ENCODE peak calls at places on chromosomes 5 and 9, in seven cellular contexts. R, E, Y, B, V, J and M are unnamed samples. For H3K27me3, the result is how much of the 10 kb centered on the place peaks cover.

GRCh38 chr9:114315723-114316363 is 7.1 kb upstream of the ORM1 start:
- DNase-seq in V (no peak), R (no peak), Y (no peak), E (no peak), B (no peak), J (no peak), M (no peak)

GRCh38 chr5:37086466-37087178 is 162.6 kb downstream of the CPLANE1 start:
- DNase-seq in V (peak), R (no peak), B (peak), E (no peak), Y (no peak), J (no peak), M (no peak)

GRCh38 chr5:95449460-95449859 is 58.3 kb downstream of the FAM81B start:
- DNase-seq in Y (no peak), E (no peak), V (no peak), R (no peak), B (no peak), J (no peak), M (no peak)

GRCh38 chr5:59766394-59766793 is 127.1 kb downstream of the PDE4D start:
- DNase-seq in V (no peak), E (peak), R (no peak), B (no peak), J (no peak), Y (no peak), M (no peak)

GRCh38 chr5:39713224-39713911 is 288.6 kb upstream of the DAB2 start:
- DNase-seq in B (no peak), Y (no peak), J (no peak), V (no peak), R (no peak), E (no peak), M (no peak)

GRCh38 chr5:126988021-126988569 is 42.3 kb downstream of the MARCHF3 start:
- DNase-seq in J (no peak), V (no peak), B (no peak), R (peak), Y (peak), E (no peak), M (peak)

GRCh38 chr9:121399883-121400607 is 30.0 kb upstream of the STOM start:
- DNase-seq in Y (peak), J (no peak), B (no peak), V (peak), E (no peak), R (peak), M (no peak)

GRCh38 chr5:134554319-134555222 is 29.1 kb downstream of the JADE2 start:
- DNase-seq in B (no peak), V (no peak), Y (no peak), J (peak), R (peak), E (peak), M (no peak)

GRCh38 chr9:108671156-108671555 is 184.6 kb downstream of the ACTL7B start:
- DNase-seq in Y (no peak), V (no peak), R (no peak), B (peak), E (no peak), J (no peak), M (no peak)

GRCh38 chr9:124553738-124554137 is 46.5 kb upstream of the NR5A1 start:
- DNase-seq in R (no peak), E (no peak), B (no peak), V (no peak), J (no peak), Y (no peak), M (no peak)

GRCh38 chr9:119365291-119366027 is 3.8 kb downstream of the BRINP1 start:
- DNase-seq in V (no peak), Y (peak), B (peak), E (peak), J (no peak), R (no peak), M (peak)

GRCh38 chr9:71353723-71354122 is 232.3 kb upstream of the TRPM3 start:
- DNase-seq in Y (peak), E (no peak), J (no peak), V (no peak), R (no peak), B (no peak), M (no peak)

GRCh38 chr9:125591245-125591644 is 115.8 kb downstream of the MAPKAP1 start:
- DNase-seq in Y (no peak), J (no peak), E (no peak), R (no peak), V (no peak), B (no peak), M (no peak)

GRCh38 chr9:134056483-134057310 is 11.1 kb downstream of the BRD3 start:
- DNase-seq in J (no peak), Y (no peak), E (peak), B (peak), R (no peak), V (no peak), M (no peak)

DNA sequence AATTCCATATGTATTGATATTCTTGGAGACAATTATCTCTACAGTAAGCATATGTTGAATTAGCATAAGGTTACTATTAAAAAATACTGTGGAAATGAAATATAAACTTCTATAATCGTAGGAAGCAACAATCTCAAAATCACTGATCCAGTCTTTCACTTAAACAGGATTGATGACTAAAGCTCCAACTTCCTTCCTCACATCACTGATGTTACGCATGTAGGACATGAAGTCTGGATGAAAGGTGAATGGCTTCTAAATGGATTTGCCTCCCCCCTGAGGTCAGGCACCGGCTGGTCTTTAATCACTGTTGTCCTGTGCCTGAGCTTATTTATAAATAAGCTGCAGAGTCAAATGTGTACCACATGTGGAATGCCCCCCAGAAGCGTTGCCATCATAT is 157.1 kb upstream of the NFIB start:
- DNase-seq in R (no peak), J (no peak), E (no peak), B (no peak), Y (no peak), V (no peak), M (no peak)
- H3K27me3 ChIP-seq in R (under half), J (under half), E (under half), B (under half), Y (under half), V (under half), M (under half)

GRCh38 chr9:4297795-4298254 is 2.0 kb downstream of the GLIS3 start:
- DNase-seq in E (no peak), Y (peak), V (no peak), J (peak), B (peak), R (peak), M (peak)
- H3K27me3 ChIP-seq in E (half or more), Y (under half), V (under half), J (under half), B (half or more), R (under half), M (under half)

DNA sequence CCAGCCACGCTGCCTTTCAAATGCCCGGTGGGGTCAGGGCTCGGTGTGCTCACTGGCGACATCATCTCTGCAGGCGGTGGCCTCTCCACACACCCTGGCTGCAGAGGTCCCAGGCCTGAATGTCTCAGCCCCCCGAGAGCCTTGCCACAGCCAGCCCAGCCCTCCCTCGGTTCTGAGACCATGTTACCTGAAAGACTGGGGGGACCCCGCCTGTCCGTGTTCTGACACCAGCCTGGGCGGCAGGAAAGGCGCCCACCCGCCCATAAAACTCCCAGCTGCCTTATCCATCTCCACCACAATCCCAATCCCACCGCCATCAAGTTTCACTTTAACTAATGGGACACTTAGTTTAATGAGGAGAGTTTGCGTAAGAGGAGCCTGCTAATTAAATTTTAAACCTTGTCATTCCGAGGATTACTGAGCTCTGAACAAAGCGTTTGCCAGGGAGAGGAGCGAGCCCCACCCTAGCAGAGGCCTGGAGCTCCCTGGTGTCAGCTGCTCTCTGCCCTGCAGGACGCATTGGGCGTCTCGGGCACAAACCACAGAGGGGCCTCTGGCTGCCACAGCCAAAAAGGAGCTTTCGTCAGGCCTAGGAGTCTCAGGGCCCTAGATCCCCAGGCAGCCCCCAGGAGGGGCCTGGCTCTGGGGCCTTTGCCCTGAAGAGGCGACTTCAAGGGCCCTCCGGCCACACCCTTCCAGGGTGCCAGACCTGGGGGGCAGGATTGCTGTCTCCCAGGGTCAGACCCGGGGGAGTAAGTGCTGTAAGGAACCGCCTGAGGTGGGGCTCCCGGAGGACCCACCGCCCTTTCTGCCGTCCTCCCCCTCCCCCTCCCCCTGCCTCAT is 15.3 kb downstream of the LHX3 start:
- DNase-seq in Y (no peak), V (no peak), B (no peak), R (no peak), E (no peak), J (no peak), M (peak)
- H3K27me3 ChIP-seq in Y (half or more), V (half or more), B (under half), R (under half), E (under half), J (under half), M (under half)

DNA sequence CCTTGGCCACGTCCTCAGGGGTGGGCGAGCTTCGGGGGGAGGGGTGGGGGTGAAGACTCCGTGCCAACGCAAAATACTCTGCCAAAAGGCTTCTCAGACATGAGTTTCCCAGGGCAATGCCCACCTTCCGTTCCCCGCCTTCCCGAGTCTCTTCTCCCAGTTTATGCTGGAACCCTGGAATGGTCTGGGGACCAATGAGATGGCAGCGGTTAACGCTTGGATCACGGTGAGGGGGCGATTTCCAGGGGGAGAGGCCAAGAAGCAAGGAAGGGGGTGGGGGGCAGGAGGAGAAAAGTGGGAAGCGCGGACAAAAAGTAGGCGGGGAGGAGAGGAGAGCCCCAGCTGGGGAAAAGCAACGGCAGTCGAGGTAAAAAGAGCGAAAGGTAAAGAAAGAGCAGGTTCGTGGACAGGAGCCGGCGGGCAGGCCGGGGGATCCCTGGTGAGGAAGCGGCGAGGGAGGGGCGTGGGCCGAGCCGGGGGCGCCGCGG is 593 bp upstream of the SNCAIP start:
- DNase-seq in R (no peak), B (peak), V (no peak), Y (no peak), E (no peak), J (no peak), M (no peak)
- H3K27me3 ChIP-seq in R (under half), B (half or more), V (under half), Y (under half), E (half or more), J (under half), M (half or more)

DNA sequence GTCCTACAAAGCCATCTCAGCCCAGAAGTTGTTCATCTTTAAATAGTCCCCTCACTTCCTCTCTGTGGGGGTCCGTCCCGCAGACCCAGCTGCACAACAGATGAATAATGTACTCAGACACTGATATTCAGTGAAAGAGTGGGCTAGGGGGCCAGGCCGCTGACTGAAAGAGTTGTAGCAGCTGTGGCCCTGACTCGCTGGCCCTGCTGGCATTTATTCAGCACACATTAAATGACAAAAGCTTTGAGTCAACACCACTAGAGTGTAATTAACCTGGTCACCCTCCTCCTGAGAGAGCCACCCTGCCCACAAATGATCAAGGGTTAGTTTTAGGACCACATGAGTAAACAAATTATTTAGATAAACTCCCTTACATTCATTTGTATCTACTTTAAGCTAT is 76.2 kb downstream of the MED10 start:
- DNase-seq in R (no peak), E (no peak), Y (no peak), V (no peak), J (no peak), B (peak), M (no peak)
- H3K27me3 ChIP-seq in R (under half), E (under half), Y (under half), V (under half), J (under half), B (half or more), M (under half)